ENCODE peak calls at places on chromosomes 2 and 18, in nine cellular contexts. A is coronary artery; Z is IMR-90; U is HL-60; Q is right cardiac atrium; T is DND-41; F is CD8-positive, alpha-beta memory T cell; M is kidney; S is tibial nerve. Y is an unnamed sample.

GRCh38 chr18:50183556-50183955 is 11.4 kb downstream of the MYO5B start:
- DNase-seq in U (no peak), M (no peak), Q (no peak), F (no peak), S (no peak), T (no peak), A (no peak), Z (peak), Y (no peak)

GRCh38 chr2:129605654-129606053 is 373.8 kb upstream of the RAB6C start:
- DNase-seq in Z (no peak), A (no peak), U (no peak), M (no peak), F (no peak), S (no peak), T (no peak), Q (no peak), Y (no peak)

GRCh38 chr18:49510393-49511115 is 23.5 kb upstream of the C18orf32 start:
- DNase-seq in Q (peak), F (peak), M (no peak), A (no peak), T (peak), U (peak), S (no peak), Z (peak), Y (peak)

GRCh38 chr2:58240938-58241755 is at the start of gene FANCL:
- DNase-seq in M (peak), A (peak), U (peak), S (peak), Q (peak), T (peak), Z (peak), F (peak), Y (peak)

GRCh38 chr18:52131845-52132244 is 208.2 kb upstream of the DCC start:
- DNase-seq in U (no peak), T (no peak), Z (no peak), A (no peak), M (no peak), Q (no peak), S (no peak), F (no peak), Y (no peak)

GRCh38 chr2:18301421-18302139 is 258.9 kb downstream of the RDH14 start:
- DNase-seq in T (no peak), Z (no peak), S (no peak), Q (no peak), M (no peak), U (no peak), F (no peak), A (no peak), Y (no peak)

GRCh38 chr18:45066210-45066609 is 385.5 kb downstream of the SETBP1 start:
- DNase-seq in S (no peak), M (no peak), U (peak), F (no peak), Q (no peak), Z (no peak), T (no peak), A (no peak), Y (no peak)

GRCh38 chr2:169676357-169676756 is 17.8 kb downstream of the CFAP210 start:
- DNase-seq in A (no peak), Z (no peak), U (no peak), F (no peak), T (no peak), M (no peak), S (no peak), Q (no peak), Y (no peak)

GRCh38 chr2:8821276-8822217 is 15.9 kb downstream of the KIDINS220 start:
- DNase-seq in F (no peak), U (peak), A (peak), M (no peak), Z (peak), S (peak), T (no peak), Q (peak), Y (no peak)

GRCh38 chr2:222290691-222291484 is 7.9 kb downstream of the PAX3 start:
- DNase-seq in Q (no peak), Z (no peak), T (no peak), S (no peak), M (no peak), U (no peak), A (no peak), F (no peak), Y (no peak)

GRCh38 chr18:63237911-63238710 is 81.5 kb downstream of the BCL2 start:
- DNase-seq in U (no peak), A (no peak), Q (peak), T (no peak), F (no peak), M (no peak), Z (peak), S (no peak), Y (no peak)

GRCh38 chr2:141455877-141456276 is 674.9 kb downstream of the LRP1B start:
- DNase-seq in M (no peak), U (no peak), T (no peak), S (no peak), Z (no peak), Q (no peak), F (no peak), A (no peak), Y (no peak)

GRCh38 chr2:19860022-19860421 is 41.8 kb downstream of the TTC32 start:
- DNase-seq in Z (peak), S (no peak), U (no peak), T (no peak), Q (no peak), F (no peak), A (peak), M (no peak), Y (no peak)

DNA sequence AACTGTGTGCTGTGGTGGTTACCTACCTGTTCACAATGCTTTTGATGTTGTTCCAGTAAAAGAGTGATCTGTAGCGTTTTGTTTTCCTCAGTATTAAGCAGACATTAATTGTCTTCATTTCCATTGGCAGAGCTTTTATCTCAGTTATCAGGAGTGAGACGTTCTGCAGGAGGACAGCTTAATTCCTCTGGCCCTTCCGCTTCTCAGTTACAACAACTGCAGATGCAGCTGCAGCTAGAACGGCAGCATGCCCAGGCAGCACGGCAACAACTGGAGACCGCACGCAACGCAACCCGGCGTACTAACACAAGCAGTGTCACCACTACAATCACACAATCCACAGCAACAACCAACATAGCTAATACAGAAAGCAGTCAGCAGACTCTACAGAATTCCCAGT is 78.3 kb downstream of the KCMF1 start:
- DNase-seq in Z (no peak), A (no peak), M (no peak), T (no peak), Q (no peak), S (no peak), F (no peak), U (no peak), Y (no peak)
- H3K27ac ChIP-seq in Z (no peak), A (no peak), M (no peak), T (no peak), Q (no peak), S (no peak), F (no peak), U (no peak), Y (no peak)

GRCh38 chr18:54235871-54236270 is 11.4 kb upstream of the MBD2 start:
- DNase-seq in A (no peak), M (no peak), Q (no peak), T (no peak), Z (no peak), F (no peak), U (no peak), S (no peak), Y (no peak)

GRCh38 chr18:54240629-54241107 is 16.2 kb upstream of the MBD2 start:
- DNase-seq in Z (no peak), Q (peak), U (peak), T (no peak), M (no peak), F (no peak), S (no peak), A (peak), Y (no peak)

GRCh38 chr18:54238181-54238936 is 13.9 kb upstream of the MBD2 start:
- DNase-seq in Z (no peak), T (no peak), M (no peak), F (no peak), Q (no peak), U (no peak), A (no peak), S (no peak), Y (no peak)

GRCh38 chr18:54241483-54241882 is 17.0 kb upstream of the MBD2 start:
- DNase-seq in F (no peak), Z (no peak), Q (no peak), U (no peak), S (no peak), M (no peak), A (no peak), T (no peak), Y (no peak)

GRCh38 chr18:54239091-54239490 is 14.6 kb upstream of the MBD2 start:
- DNase-seq in Z (no peak), U (no peak), S (no peak), F (no peak), Q (no peak), A (no peak), T (no peak), M (no peak), Y (no peak)
- H3K27ac ChIP-seq in Z (no peak), U (peak), S (no peak), F (no peak), Q (no peak), A (no peak), T (no peak), M (no peak), Y (no peak)

GRCh38 chr2:219109468-219109867 is 48.7 kb upstream of the IHH start:
- DNase-seq in Q (no peak), M (no peak), A (no peak), T (peak), U (peak), S (no peak), F (peak), Z (no peak), Y (peak)
- H3K27ac ChIP-seq in Q (no peak), M (no peak), A (no peak), T (no peak), U (peak), S (no peak), F (no peak), Z (no peak), Y (no peak)

GRCh38 chr2:200025717-200026116 is 70.3 kb downstream of the MAIP1 start:
- DNase-seq in Q (no peak), U (no peak), S (no peak), A (no peak), T (no peak), M (no peak), F (no peak), Z (peak), Y (no peak)

GRCh38 chr2:200023570-200023969 is 68.2 kb downstream of the MAIP1 start:
- DNase-seq in T (no peak), U (no peak), Q (no peak), Z (no peak), M (no peak), F (no peak), A (no peak), S (no peak), Y (no peak)

GRCh38 chr2:200026838-200027237 is 71.5 kb downstream of the MAIP1 start:
- DNase-seq in M (no peak), Z (peak), S (no peak), F (no peak), A (no peak), Q (no peak), U (no peak), T (no peak), Y (no peak)

GRCh38 chr2:200028998-200029397 is 73.6 kb downstream of the MAIP1 start:
- DNase-seq in Q (no peak), A (no peak), T (no peak), S (no peak), F (no peak), Z (peak), M (no peak), U (no peak), Y (no peak)

DNA sequence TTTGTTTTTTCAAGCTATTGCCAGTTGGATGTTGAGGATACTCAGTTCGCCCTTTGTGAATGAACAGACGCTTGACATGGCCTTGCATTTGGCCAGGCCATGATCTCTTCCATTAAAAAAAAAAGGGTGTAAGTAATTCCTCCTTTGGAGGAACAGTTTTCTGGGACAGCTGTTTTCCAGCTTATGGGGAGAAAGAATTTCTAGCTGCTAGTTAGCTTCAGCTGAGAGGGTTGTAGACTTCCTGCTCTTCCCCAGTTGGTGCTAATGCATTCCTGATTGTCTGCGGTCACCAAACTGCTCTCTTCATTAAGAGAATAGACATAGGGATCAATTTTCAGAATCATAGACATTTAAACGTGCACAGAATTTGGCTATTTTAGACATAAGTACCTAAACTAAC is 70.9 kb downstream of the MAIP1 start:
- DNase-seq in A (no peak), F (no peak), U (no peak), S (no peak), Q (no peak), M (no peak), T (no peak), Z (no peak), Y (no peak)
- H3K27ac ChIP-seq in A (no peak), F (no peak), U (no peak), S (no peak), Q (no peak), M (no peak), T (no peak), Z (peak), Y (no peak)

DNA sequence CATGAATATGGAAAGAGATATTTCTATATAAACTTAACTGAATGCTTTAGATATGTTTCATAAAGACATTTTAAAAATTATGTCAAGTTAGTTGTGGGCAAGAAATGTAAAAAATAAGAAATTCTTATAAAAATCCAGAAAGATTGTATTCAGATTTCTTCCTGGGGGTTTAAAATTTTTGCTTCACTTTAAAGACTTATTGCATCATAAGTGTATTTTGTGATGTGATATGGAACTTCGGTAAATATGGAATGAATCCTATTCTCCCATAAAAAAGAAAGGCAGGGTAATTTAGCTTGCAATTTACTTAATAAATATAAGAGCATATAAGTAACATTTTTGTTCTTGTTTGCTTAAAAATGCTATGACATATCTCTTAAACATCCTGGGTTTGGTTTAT is 104.8 kb upstream of the CWC22 start:
- DNase-seq in T (no peak), S (no peak), Q (no peak), Z (no peak), U (no peak), F (no peak), M (no peak), A (no peak), Y (no peak)
- H3K27ac ChIP-seq in T (no peak), S (no peak), Q (no peak), Z (no peak), U (no peak), F (no peak), M (no peak), A (no peak), Y (no peak)

DNA sequence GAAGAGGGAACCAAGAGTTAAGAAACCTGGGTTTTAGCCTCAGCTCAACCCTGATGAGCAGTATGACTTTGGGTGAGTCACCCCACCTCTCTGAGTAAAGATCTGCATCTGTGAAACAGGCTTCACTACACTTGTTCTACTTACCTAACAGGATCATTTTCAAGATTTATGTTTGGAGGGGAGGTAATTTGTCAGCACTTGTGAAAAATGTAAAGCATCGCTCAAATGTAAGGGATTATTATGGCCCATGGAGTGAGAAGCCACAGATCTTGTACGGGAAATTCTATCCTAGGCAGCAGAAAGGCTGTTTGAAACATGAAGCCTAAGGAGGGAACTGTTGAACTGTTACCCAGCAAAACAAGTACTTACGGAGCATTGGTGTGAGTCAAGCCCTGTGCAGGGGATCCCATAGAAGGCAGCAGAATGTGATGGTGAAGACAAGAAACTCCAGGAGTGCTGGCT is 160.6 kb downstream of the PRKCE start:
- DNase-seq in A (no peak), F (no peak), M (no peak), Q (no peak), S (no peak), T (no peak), U (no peak), Z (peak), Y (no peak)
- H3K27ac ChIP-seq in A (no peak), F (no peak), M (no peak), Q (no peak), S (no peak), T (no peak), U (no peak), Z (no peak), Y (no peak)

Y was measured in CD4-positive, CD25-positive, alpha-beta regulatory T cell.